ENCODE peak calls at places on chromosome 5, in eight cellular contexts. F, H, U, I, W, V, D and M are unnamed samples.

GRCh38 chr5:43412151-43412550 is at the start of gene CCL28:
- DNase-seq in F (peak; percentile 86), H (no peak), U (no peak), I (peak; percentile 37), W (no peak), V (no peak), D (peak; percentile 47), M (no peak)

GRCh38 chr5:143174714-143175398 is 228.6 kb downstream of the NR3C1 start:
- DNase-seq in F (no peak), H (no peak), U (no peak), I (no peak), W (no peak), V (no peak), D (no peak), M (no peak)

GRCh38 chr5:171898379-171898778 is 108.1 kb downstream of the FBXW11 start:
- DNase-seq in F (no peak), H (no peak), U (no peak), I (no peak), W (no peak), V (no peak), D (no peak), M (no peak)

GRCh38 chr5:33939863-33940262 is 3.7 kb downstream of the RXFP3 start:
- DNase-seq in F (no peak), H (no peak), U (no peak), I (no peak), W (no peak), V (no peak), D (no peak), M (no peak)

GRCh38 chr5:151023651-151024050 is 3.3 kb downstream of the GPX3 start:
- DNase-seq in F (peak; percentile 64), H (no peak), U (peak; percentile 69), I (no peak), W (peak; percentile 69), V (no peak), D (peak; percentile 58), M (peak; percentile 75)

GRCh38 chr5:96476654-96477053 is 43.6 kb upstream of the PCSK1 start:
- DNase-seq in F (no peak), H (no peak), U (no peak), I (no peak), W (no peak), V (no peak), D (no peak), M (no peak)

GRCh38 chr5:76942581-76942980 is 10.3 kb upstream of the CRHBP start:
- DNase-seq in F (no peak), H (no peak), U (no peak), I (no peak), W (no peak), V (no peak), D (no peak), M (no peak)

GRCh38 chr5:14063117-14063516 is 80.0 kb upstream of the TRIO start:
- DNase-seq in F (no peak), H (no peak), U (no peak), I (no peak), W (no peak), V (no peak), D (no peak), M (no peak)

GRCh38 chr5:81517462-81517861 is 123.5 kb upstream of the ACOT12 start:
- DNase-seq in F (no peak), H (no peak), U (no peak), I (no peak), W (no peak), V (no peak), D (no peak), M (no peak)

GRCh38 chr5:173236531-173237501 is 1.8 kb upstream of the NKX2-5 start:
- DNase-seq in F (no peak), H (no peak), U (no peak), I (no peak), W (no peak), V (no peak), D (no peak), M (no peak)

GRCh38 chr5:173237821-173238220 is 2.8 kb upstream of the NKX2-5 start:
- DNase-seq in F (no peak), H (no peak), U (no peak), I (no peak), W (no peak), V (no peak), D (no peak), M (no peak)

GRCh38 chr5:173240091-173241050 is 5.4 kb upstream of the NKX2-5 start:
- DNase-seq in F (no peak), H (no peak), U (peak; percentile 41), I (no peak), W (no peak), V (no peak), D (no peak), M (no peak)

GRCh38 chr5:173239233-173239593 is 4.2 kb upstream of the NKX2-5 start:
- DNase-seq in F (no peak), H (no peak), U (no peak), I (no peak), W (no peak), V (no peak), D (no peak), M (no peak)

DNA sequence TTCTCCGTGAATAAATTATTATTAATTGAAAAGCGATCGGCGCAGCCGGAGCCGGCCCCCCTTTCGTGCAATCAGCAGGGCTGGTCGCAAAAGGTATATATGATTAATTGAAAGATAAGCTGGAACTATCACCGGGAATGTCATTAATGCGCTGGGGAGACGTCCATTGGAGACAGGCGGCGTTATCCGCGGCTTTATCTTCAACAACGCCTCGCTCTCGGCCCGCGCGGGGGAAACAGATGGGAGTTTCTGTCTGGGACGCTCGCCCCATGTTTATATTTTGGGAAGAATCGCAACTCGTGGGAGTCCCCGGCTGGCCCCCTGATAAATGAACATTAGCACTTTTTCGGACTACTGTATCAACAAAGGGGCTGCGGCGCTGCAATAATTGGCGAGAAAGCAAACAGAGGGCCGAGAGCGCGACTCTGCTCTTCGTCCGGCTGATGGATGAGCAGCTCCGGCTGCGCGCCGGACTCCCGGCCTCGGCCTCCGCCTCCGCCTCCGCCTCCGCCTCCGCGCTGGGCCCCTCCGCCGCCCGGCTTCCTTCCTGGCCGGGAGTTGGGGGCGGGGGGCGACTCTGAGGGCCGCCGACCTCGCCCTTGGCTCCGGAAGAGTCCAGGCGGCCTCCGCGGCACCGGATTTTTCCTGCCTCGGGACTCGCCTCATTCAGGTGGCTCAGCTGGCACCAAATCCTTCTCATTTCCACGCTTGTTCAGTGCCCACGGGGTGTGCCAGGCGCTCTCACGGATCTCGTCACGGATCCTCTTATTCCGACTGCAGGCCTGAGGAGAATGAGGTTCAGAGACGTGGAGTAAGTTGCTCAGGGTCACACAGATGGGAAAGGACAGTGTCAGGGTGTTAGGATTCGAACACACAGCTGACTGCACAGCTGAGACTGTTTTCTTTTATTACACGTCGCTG is 3.6 kb upstream of the NKX2-5 start:
- DNase-seq in F (no peak), H (no peak), U (no peak), I (no peak), W (no peak), V (no peak), D (no peak), M (no peak)
- H3K4me1 ChIP-seq in F (peaks cover 27% of the 10 kb centered on the region), H (peaks cover 39% of the 10 kb centered on the region), U (peaks cover 11% of the 10 kb centered on the region), I (peaks cover 31% of the 10 kb centered on the region), W (no peaks in the 10 kb centered on the region), V (no peaks in the 10 kb centered on the region), D (peaks cover 28% of the 10 kb centered on the region), M (peaks cover 6% of the 10 kb centered on the region)

DNA sequence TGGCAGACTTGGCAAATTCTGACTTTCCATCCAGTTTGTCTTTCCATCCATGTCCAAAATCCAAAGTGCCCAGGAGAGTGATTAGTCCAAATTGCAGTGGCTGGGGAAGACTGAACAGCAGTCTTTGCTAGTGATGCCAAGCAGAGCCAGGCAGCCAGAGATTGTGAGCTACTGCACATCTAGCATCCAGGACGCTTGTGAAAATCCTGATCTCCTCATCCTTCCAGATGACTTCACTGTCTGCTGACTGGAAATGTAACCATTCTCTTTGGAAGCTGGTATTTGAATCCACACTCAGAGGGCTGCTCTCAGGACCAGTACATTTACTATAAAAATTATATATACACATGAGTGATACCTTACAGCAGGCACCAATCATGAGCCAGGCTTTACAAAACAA is 49.6 kb downstream of the MACROH2A1 start:
- DNase-seq in F (no peak), H (no peak), U (no peak), I (no peak), W (no peak), V (no peak), D (no peak), M (no peak)
- H3K4me3 ChIP-seq in F (no peak overlapping the region), H (no peak overlapping the region), U (no peak overlapping the region), I (no peak overlapping the region), W (no peak overlapping the region), V (no peak overlapping the region), D (no peak overlapping the region), M (no peak overlapping the region)

GRCh38 chr5:66306844-66307315 is 162.8 kb downstream of the SREK1 start:
- DNase-seq in F (no peak), H (no peak), U (peak; percentile 31), I (no peak), W (no peak), V (no peak), D (no peak), M (peak; percentile 18)

GRCh38 chr5:66302344-66302743 is 158.2 kb downstream of the SREK1 start:
- DNase-seq in F (no peak), H (no peak), U (no peak), I (no peak), W (no peak), V (no peak), D (no peak), M (no peak)

GRCh38 chr5:66307647-66308257 is 163.7 kb downstream of the SREK1 start:
- DNase-seq in F (no peak), H (peak; percentile 61), U (no peak), I (no peak), W (no peak), V (no peak), D (no peak), M (no peak)

DNA sequence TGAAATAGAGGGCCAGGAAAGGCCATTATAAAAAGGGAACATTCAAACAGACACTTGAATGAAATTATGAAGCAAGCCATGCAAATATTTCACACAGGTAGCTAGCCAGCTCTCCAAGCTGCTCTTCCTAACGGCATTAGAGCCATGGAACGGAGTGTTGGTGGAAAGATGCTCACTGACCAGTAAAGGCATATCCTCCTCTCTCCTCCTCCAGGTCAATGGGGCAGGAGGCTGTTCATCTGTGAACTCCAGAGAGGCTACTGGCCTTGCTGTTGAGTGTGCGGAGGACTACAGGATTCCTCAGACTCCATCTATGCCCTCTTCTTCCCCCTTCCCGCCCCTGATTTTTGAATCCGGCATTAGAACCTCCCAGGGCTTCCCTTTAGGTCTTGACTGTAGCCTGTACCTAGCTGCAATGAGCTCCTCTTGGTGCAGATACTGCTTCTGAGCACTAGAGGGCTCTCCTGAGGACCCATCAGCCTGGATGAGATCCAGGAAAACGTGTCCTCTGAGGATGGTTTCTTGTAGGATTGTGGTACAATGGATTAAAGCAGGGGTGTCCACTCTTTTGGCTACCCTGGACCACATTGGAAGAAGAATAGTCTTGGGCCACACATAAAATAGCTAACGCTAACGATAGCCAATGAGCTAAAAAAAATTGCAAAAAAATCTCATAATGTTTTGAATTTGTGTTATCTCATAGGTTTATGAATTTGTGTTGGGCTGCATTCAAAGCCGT is 162.2 kb downstream of the SREK1 start:
- DNase-seq in F (peak; percentile 34), H (peak; percentile 55), U (peak; percentile 46), I (no peak), W (peak; percentile 52), V (no peak), D (peak; percentile 48), M (peak; percentile 75)
- TF ChIP-seq POLR2A in F (no peak), H (no peak), U (no peak), I (no peak), W (no peak), V (no peak), D (no peak), M (no peak)

DNA sequence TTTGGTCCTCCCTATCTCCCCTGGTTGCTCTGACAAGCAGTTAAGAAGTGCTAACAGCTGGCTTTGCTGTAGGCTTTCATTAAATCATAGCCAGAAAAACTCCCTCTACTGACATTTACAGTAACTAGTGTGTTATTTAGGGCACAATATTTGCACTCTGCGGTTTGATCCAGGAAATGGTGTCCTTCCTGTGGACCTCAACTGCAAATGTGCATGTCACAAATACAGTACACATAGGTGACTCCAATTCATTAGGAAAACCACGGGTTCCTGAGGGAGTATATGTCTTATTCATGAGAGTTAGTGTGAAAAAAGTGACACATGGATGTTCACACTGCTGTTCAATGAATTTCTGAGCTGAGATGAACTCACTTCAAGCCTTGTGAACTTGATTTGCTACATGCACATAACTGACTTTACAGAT is 281.6 kb downstream of the EFNA5 start:
- DNase-seq in F (peak; percentile 19), H (no peak), U (no peak), I (no peak), W (no peak), V (peak; percentile 26), D (peak; percentile 29), M (no peak)
- H3K4me1 ChIP-seq in F (peaks cover 28% of the 10 kb centered on the region), H (no peaks in the 10 kb centered on the region), U (peaks cover 7% of the 10 kb centered on the region), I (peaks cover 51% of the 10 kb centered on the region), W (no peaks in the 10 kb centered on the region), V (no peaks in the 10 kb centered on the region), D (peaks cover 27% of the 10 kb centered on the region), M (no peaks in the 10 kb centered on the region)